ENCODE peak calls at places on chromosomes 13 and 19, in five cellular contexts. R is H1, Y is K562, K is GM12878, M is HepG2. A is an unnamed sample.

GRCh38 chr13:26062853-26063444 is 11.1 kb upstream of the SHISA2 start:
- DNase-seq in R (no peak), Y (peak), K (no peak), M (peak), A (no peak)

GRCh38 chr19:42370667-42371066 is 19.4 kb downstream of the CNFN start:
- DNase-seq in R (no peak), Y (no peak), K (no peak), M (no peak), A (no peak)

GRCh38 chr19:15288146-15288963 is 44.0 kb downstream of the BRD4 start:
- DNase-seq in R (no peak), Y (no peak), K (no peak), M (no peak), A (no peak)

GRCh38 chr13:99028890-99029289 is 51.0 kb upstream of the DOCK9 start:
- DNase-seq in R (peak), Y (peak), K (no peak), M (no peak), A (peak)

GRCh38 chr13:79966039-79966438 is 374.9 kb downstream of the SPRY2 start:
- DNase-seq in R (no peak), Y (no peak), K (no peak), M (no peak), A (no peak)

GRCh38 chr19:27672309-27673047 is 1540.5 kb downstream of the UQCRFS1 start:
- DNase-seq in R (no peak), Y (no peak), K (no peak), M (no peak), A (no peak)

GRCh38 chr19:55156202-55157063 is 1.1 kb downstream of the TNNI3 start:
- DNase-seq in R (no peak), Y (peak), K (no peak), M (peak), A (peak)

GRCh38 chr13:52846567-52847321 is 1.7 kb downstream of the PCDH8 start:
- DNase-seq in R (no peak), Y (no peak), K (no peak), M (no peak), A (peak)

GRCh38 chr13:20401958-20402856 is 123.5 kb downstream of the CRYL1 start:
- DNase-seq in R (no peak), Y (no peak), K (no peak), M (no peak), A (no peak)

GRCh38 chr19:47660435-47660832 is 51.5 kb downstream of the BICRA start:
- DNase-seq in R (no peak), Y (no peak), K (no peak), M (peak), A (no peak)

GRCh38 chr13:27853345-27853744 is 61.1 kb downstream of the GSX1 start:
- DNase-seq in R (no peak), Y (no peak), K (no peak), M (no peak), A (no peak)

GRCh38 chr13:94674609-94675348 is 37.6 kb downstream of the SOX21 start:
- DNase-seq in R (no peak), Y (peak), K (no peak), M (peak), A (peak)

GRCh38 chr13:24356837-24357236 is 47.5 kb downstream of the C1QTNF9 start:
- DNase-seq in R (no peak), Y (no peak), K (no peak), M (no peak), A (no peak)

GRCh38 chr13:50123862-50124535 is 108.8 kb downstream of the KCNRG start:
- DNase-seq in R (peak), Y (peak), K (no peak), M (peak), A (peak)

GRCh38 chr19:50555033-50555432 is 13.2 kb downstream of the LRRC4B start:
- DNase-seq in R (no peak), Y (no peak), K (no peak), M (no peak), A (no peak)

GRCh38 chr13:114313061-114313860 is 1.0 kb upstream of the CHAMP1 start:
- DNase-seq in R (no peak), Y (peak), K (peak), M (no peak), A (no peak)

GRCh38 chr13:30193279-30194234 is 113.8 kb downstream of the KATNAL1 start:
- DNase-seq in R (no peak), Y (no peak), K (peak), M (no peak), A (no peak)

GRCh38 chr13:32225494-32225931 is 89.7 kb downstream of the ZAR1L start:
- DNase-seq in R (no peak), Y (no peak), K (no peak), M (no peak), A (no peak)

GRCh38 chr13:45623516-45624090 is 8.1 kb upstream of the ERICH6B start:
- DNase-seq in R (no peak), Y (peak), K (peak), M (peak), A (no peak)

GRCh38 chr19:1651548-1652394 is 644 bp downstream of the TCF3 start:
- DNase-seq in R (no peak), Y (peak), K (no peak), M (no peak), A (no peak)

GRCh38 chr13:44470623-44471562 is 97.3 kb downstream of the SERP2 start:
- DNase-seq in R (no peak), Y (peak), K (no peak), M (peak), A (no peak)

GRCh38 chr13:34640931-34641330 is 301.1 kb upstream of the NBEA start:
- DNase-seq in R (no peak), Y (no peak), K (no peak), M (no peak), A (no peak)

GRCh38 chr13:113140677-113141590 is 17.5 kb upstream of the PROZ start:
- DNase-seq in R (no peak), Y (no peak), K (no peak), M (no peak), A (no peak)

GRCh38 chr19:54035215-54036178 is 28.2 kb downstream of the VSTM1 start:
- DNase-seq in R (no peak), Y (no peak), K (no peak), M (no peak), A (no peak)

GRCh38 chr13:76799696-76800095 is 86.5 kb downstream of the KCTD12 start:
- DNase-seq in R (no peak), Y (no peak), K (no peak), M (no peak), A (no peak)

GRCh38 chr13:21465710-21466160 is 6.6 kb upstream of the ZDHHC20 start:
- DNase-seq in R (no peak), Y (no peak), K (no peak), M (peak), A (no peak)

GRCh38 chr19:53461866-53462265 is 5.7 kb upstream of the ZNF813 start:
- DNase-seq in R (no peak), Y (no peak), K (no peak), M (no peak), A (no peak)

GRCh38 chr19:48624791-48625723 is 5.8 kb downstream of the SPHK2 start:
- DNase-seq in R (no peak), Y (no peak), K (no peak), M (no peak), A (no peak)

GRCh38 chr13:36850790-36851438 is 31.9 kb downstream of the RFXAP start:
- DNase-seq in R (no peak), Y (peak), K (no peak), M (peak), A (peak)

GRCh38 chr13:25085125-25085742 is 10.7 kb upstream of the PABPC3 start:
- DNase-seq in R (no peak), Y (peak), K (no peak), M (peak), A (peak)

GRCh38 chr13:107807306-107808073 is 407.8 kb downstream of the LIG4 start:
- DNase-seq in R (no peak), Y (no peak), K (no peak), M (no peak), A (no peak)
- TF ChIP-seq MAX in R (no peak), Y (no peak), K (no peak), M (no peak), A (no peak)

DNA sequence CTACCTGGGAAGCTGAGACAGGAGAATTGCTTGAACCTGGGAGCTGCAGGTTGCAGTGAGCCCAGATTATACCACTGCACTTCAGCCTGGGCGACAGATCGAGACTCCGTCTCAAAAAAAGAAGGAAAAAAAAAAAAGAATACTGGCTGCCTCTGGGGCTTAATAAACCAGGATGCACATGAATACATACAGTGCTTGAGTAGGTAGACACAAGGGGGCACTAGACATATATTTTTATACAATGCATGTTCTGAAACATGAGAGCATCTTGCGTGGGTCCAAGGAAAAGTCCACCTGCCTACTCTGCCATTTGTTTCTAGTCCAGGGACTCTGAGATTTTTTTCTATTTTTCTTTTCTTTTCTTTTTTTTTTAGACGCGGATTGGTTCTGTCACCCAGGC is 31.2 kb downstream of the KEAP1 start:
- DNase-seq in R (no peak), Y (peak), K (no peak), M (peak), A (no peak)
- TF ChIP-seq ATF2 in R (no peak), Y (no peak), K (no peak), M (no peak), A (no peak)

GRCh38 chr13:106372199-106373160 is 163.0 kb downstream of the EFNB2 start:
- DNase-seq in R (no peak), Y (no peak), K (no peak), M (no peak), A (no peak)

GRCh38 chr13:106375085-106375484 is 160.4 kb downstream of the EFNB2 start:
- DNase-seq in R (no peak), Y (no peak), K (no peak), M (no peak), A (no peak)

GRCh38 chr13:106374631-106375030 is 160.8 kb downstream of the EFNB2 start:
- DNase-seq in R (no peak), Y (no peak), K (no peak), M (no peak), A (no peak)

GRCh38 chr13:106373304-106373988 is 162.0 kb downstream of the EFNB2 start:
- DNase-seq in R (no peak), Y (no peak), K (no peak), M (no peak), A (no peak)

GRCh38 chr13:106373989-106374572 is 161.4 kb downstream of the EFNB2 start:
- DNase-seq in R (no peak), Y (no peak), K (peak), M (no peak), A (no peak)
- TF ChIP-seq MAX in R (no peak), Y (no peak), K (no peak), M (no peak), A (no peak)

DNA sequence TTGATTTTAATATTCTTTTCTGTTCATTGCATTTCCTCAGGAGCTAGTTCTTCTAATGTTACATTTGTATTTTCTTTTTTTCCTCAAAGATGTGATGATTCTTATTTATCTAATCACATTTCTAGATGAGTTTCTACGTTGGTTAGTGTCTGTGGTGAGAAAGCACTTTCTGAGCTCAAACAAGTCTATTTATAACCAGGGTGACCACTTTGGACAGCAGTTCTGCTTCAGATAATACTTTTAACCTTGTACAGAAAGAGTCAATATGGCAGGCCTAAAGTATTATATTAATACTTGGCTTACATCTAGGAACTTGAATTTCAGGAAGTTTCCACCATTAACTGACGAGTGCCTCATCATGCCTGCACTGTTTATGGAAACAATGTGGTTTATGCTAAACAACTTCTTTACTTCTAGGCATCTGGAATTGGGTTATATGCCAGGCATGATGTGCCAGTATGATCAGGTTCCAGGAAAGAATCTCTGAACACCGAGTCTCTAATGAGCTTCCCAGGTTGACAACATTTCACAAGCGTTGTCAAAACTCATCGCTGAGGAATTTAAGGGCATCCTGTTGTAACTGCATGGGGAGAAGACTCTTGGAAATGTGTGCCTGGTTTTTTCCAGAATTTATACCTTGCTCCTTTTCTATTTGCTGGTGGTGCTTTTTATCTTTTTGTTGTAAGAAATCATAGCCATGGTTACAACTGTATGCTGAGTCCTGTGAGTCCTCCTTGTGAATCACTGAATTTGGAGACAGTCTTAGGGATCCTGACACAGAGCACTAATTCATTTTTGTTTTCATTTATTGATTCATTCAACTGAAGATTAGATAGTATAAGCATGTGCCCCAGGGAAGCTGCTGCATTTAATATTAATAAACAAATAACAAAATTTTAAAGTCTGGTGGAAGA is 344.4 kb upstream of the PCDH9 start:
- DNase-seq in R (no peak), Y (no peak), K (no peak), M (no peak), A (no peak)
- TF ChIP-seq ATF2 in R (no peak), Y (no peak), K (no peak), M (no peak), A (no peak)

DNA sequence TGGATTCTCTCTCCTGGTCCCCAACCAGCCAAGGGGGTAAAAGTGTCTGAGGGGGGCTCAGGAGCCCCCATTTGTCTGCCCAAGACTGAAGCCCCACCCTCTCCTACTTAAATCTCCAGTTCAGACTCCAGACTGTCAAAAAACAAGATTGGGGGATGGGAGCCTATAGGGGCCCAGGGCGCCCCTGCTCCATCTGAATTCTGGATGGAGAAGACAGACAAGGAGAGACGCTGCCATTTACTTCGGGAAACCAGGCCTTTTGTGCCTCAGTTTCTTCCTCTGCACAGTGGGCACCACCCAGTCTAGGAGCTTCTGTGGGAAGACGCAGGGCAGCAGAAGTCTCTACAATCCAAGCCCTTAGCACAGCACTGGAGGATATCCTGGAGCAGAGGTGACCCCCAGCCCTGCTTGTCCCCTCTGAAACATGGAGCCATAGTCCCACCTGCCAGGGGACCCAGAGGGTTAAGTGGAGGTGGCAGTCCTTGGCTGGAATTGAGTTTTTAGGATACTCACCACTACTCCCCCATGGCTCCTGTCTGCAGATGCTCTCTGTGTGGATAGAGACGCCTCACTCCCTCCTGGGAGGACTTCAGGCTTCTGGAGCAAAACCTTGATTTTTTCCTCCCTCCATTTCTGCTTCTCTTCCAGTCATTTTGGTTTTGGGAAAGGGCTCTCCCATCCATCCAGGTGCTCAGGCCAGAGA is 1.7 kb upstream of the CRLF1 start:
- DNase-seq in R (no peak), Y (no peak), K (no peak), M (no peak), A (no peak)
- TF ChIP-seq MAX in R (no peak), Y (no peak), K (no peak), M (no peak), A (no peak)

DNA sequence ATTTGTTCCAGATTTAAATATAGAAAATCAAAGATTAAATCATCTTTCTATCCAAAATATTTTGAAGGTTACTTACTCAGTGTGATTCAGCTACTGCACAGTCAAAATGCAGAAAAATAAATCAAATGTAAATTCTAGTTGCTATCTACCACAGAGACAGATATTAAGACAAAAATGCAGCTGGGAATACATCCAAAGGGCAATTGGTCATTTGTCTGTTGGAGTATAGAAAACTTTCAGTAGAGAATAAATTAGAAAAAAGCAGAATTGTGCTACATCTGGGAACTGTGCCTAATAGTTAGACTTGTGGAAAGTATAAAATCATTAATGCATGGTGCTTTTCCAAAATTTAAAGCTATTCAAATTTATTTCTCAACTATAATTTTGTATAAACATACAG is 1635.9 kb downstream of the PCDH9 start:
- DNase-seq in R (no peak), Y (no peak), K (no peak), M (no peak), A (no peak)
- TF ChIP-seq ATF2 in R (no peak), Y (no peak), K (no peak), M (no peak), A (no peak)

GRCh38 chr19:56947206-56947605 is 106.7 kb upstream of the PEG3 start:
- DNase-seq in R (no peak), Y (no peak), K (no peak), M (no peak), A (no peak)

GRCh38 chr19:56946164-56946563 is 105.6 kb upstream of the PEG3 start:
- DNase-seq in R (no peak), Y (no peak), K (no peak), M (no peak), A (no peak)

GRCh38 chr19:56942749-56943148 is 102.2 kb upstream of the PEG3 start:
- DNase-seq in R (no peak), Y (peak), K (no peak), M (no peak), A (no peak)
- TF ChIP-seq MAX in R (no peak), Y (no peak), K (no peak), M (no peak), A (no peak)

DNA sequence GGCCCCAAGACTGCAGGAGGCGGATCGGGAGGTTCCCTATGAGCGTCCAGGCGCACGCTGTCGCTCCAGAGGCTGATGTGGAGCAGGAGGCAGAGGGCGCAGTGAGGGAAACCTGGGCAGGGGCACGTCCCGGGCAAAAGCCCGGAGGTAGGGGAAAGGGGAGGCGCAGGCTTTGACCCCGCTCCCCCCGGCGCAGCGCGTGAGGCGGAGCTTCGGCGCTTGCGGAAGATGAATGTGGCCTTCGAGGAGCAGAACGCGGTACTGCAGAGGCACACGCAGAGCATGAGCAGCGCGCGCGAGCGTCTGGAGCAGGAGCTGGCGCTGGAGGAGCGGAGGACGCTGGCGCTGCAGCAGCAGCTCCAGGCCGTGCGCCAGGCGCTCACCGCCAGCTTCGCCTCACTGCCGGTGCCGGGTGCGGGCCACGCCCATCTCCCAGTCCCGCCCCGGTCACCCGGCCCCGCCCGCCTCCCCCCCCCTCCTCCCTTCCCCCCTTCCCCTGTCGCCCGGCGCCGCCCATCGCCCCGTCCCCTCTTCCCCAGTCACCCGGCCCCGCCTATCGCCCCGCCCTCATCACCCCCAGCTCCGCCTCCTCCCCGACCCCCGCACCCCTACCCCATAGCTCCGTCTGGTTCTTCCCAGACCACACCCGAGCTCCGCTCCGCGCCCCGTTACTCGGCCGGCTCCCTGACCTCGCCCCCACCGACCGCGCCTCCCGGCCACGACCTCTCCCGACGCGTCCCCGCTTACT is 4.1 kb downstream of the HMG20B start:
- DNase-seq in R (peak), Y (peak), K (no peak), M (no peak), A (peak)
- TF ChIP-seq ATF2 in R (no peak), Y (no peak), K (no peak), M (no peak), A (no peak)